ENCODE peak calls at places on chromosomes 16 and 17, in four cellular contexts. D is mammary epithelial cell, G is endodermal cell, O is IMR-90. U is an unnamed sample.

GRCh38 chr17:44916781-44917241 is 1.5 kb upstream of the GFAP start:
- DNase-seq in D (peak; percentile 37), G (peak; percentile 52), O (peak; percentile 25), U (peak; percentile 92)

GRCh38 chr17:73348018-73348823 is 36.4 kb upstream of the CDC42EP4 start:
- DNase-seq in G (peak; percentile 90), D (no peak), O (no peak), U (no peak)

GRCh38 chr17:3950584-3950983 is 13.7 kb downstream of the ATP2A3 start:
- DNase-seq in D (no peak), G (no peak), O (no peak), U (peak; percentile 71)

GRCh38 chr17:81465912-81466311 is 46.7 kb downstream of the ACTG1 start:
- DNase-seq in O (no peak), D (no peak), G (no peak), U (no peak)

GRCh38 chr17:29032798-29033197 is 10.1 kb upstream of the PIPOX start:
- DNase-seq in D (no peak), O (no peak), G (peak; percentile 94), U (no peak)

GRCh38 chr16:75027520-75028300 is 28.9 kb downstream of the ZNRF1 start:
- DNase-seq in G (no peak), D (no peak), O (peak; percentile 31), U (no peak)

GRCh38 chr16:27242868-27243590 is 25.5 kb downstream of the NSMCE1 start:
- DNase-seq in G (peak; percentile 53), D (no peak), O (peak; percentile 98), U (peak; percentile 77)

GRCh38 chr16:89764711-89765201 is 43.4 kb downstream of the ZNF276 start:
- DNase-seq in D (no peak), G (no peak), O (no peak), U (no peak)

GRCh38 chr16:77938913-77939312 is 83.4 kb upstream of the CLEC3A start:
- DNase-seq in D (no peak), G (no peak), O (no peak), U (no peak)

GRCh38 chr17:27540300-27541105 is 84.3 kb downstream of the KSR1 start:
- DNase-seq in D (peak; percentile 49), O (peak; percentile 100), G (peak; percentile 92), U (peak; percentile 93)

GRCh38 chr17:70295329-70295728 is 126.0 kb downstream of the KCNJ2 start:
- DNase-seq in D (no peak), O (no peak), G (no peak), U (no peak)

GRCh38 chr17:45332989-45333701 is 16.3 kb upstream of the MAP3K14 start:
- DNase-seq in G (peak; percentile 51), O (no peak), D (no peak), U (no peak)

GRCh38 chr17:5892897-5893656 is 177.1 kb upstream of the WSCD1 start:
- DNase-seq in O (no peak), D (no peak), G (no peak), U (no peak)

GRCh38 chr17:57679906-57680695 is 65.0 kb downstream of the CCDC182 start:
- DNase-seq in D (no peak), O (no peak), G (peak; percentile 29), U (no peak)

GRCh38 chr17:82973456-82974135 is 105.8 kb upstream of the METRNL start:
- DNase-seq in G (peak; percentile 44), D (no peak), O (no peak), U (no peak)

GRCh38 chr16:2284001-2284770 is 16.3 kb upstream of the RNPS1 start:
- DNase-seq in G (no peak), D (no peak), O (no peak), U (no peak)

GRCh38 chr17:43556292-43556691 is 10.2 kb upstream of the ETV4 start:
- DNase-seq in D (peak; percentile 77), G (peak; percentile 55), O (peak; percentile 29), U (no peak)

GRCh38 chr17:19313066-19313745 is 49.3 kb downstream of the B9D1 start:
- DNase-seq in D (no peak), O (no peak), G (no peak), U (no peak)
- H3K9ac ChIP-seq in D (no peak overlapping the region), O (no peak overlapping the region), G (no peak overlapping the region), U (no peak overlapping the region)

GRCh38 chr17:8162997-8163977 is 539 bp upstream of the VAMP2 start:
- DNase-seq in G (peak; percentile 93), O (no peak), D (no peak), U (peak; percentile 84)

GRCh38 chr17:8160224-8160577 is 2.5 kb downstream of the VAMP2 start:
- DNase-seq in D (no peak), G (peak; percentile 36), O (no peak), U (no peak)

GRCh38 chr17:8160741-8161221 is 2.0 kb downstream of the VAMP2 start:
- DNase-seq in G (peak; percentile 35), D (no peak), O (no peak), U (peak; percentile 27)

GRCh38 chr17:8162232-8162996 is at the start of gene VAMP2:
- DNase-seq in D (peak; percentile 66), O (peak; percentile 50), G (peak; percentile 91), U (peak; percentile 96)

GRCh38 chr17:8161289-8162231 is 1.2 kb downstream of the VAMP2 start:
- DNase-seq in O (no peak), G (no peak), D (no peak), U (peak; percentile 74)
- H3K4me1 ChIP-seq in O (peaks cover 28% of the 10 kb centered on the region), G (peaks cover 15% of the 10 kb centered on the region), D (peaks cover 37% of the 10 kb centered on the region), U (peaks cover 22% of the 10 kb centered on the region)

GRCh38 chr16:67549240-67549639 is 13.1 kb upstream of the CTCF start:
- DNase-seq in D (no peak), G (no peak), O (no peak), U (peak; percentile 6)
- H3K9ac ChIP-seq in D (no peak overlapping the region), G (no peak overlapping the region), O (no peak overlapping the region), U (no peak overlapping the region)

DNA sequence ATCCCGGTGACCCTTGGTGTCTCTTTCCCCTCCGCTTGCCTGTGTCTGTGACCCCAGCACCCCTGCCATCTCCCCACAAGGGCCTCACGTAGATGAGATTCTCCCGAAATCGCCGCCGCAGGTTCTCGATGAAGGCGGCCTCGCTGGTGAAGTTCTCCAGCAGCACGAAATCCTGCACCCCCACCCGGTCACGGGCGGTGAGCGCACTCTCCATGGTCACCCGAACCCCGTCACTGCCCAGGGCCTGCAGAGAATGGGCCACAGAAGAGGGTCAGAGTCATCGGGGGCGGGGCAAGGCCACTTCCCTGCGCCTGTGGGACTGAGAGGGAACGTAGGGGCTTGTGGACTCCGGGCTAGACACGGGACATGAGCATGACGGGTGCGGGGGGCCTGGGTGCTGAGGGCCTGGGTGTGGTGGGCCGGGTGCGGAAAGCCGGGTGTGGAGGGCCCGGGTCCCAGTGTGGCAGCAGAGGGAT is 8.4 kb downstream of the MYO1C start:
- DNase-seq in G (no peak), D (no peak), O (no peak), U (peak; percentile 81)
- H3K4me1 ChIP-seq in G (peaks cover 4% of the 10 kb centered on the region), D (peaks cover 31% of the 10 kb centered on the region), O (peaks cover 19% of the 10 kb centered on the region), U (peaks cover 18% of the 10 kb centered on the region)

GRCh38 chr16:81798311-81799137 is 19.4 kb downstream of the PLCG2 start:
- DNase-seq in D (no peak), G (no peak), O (no peak), U (no peak)
- H3K9ac ChIP-seq in D (no peak overlapping the region), G (no peak overlapping the region), O (no peak overlapping the region), U (peak overlapping the region; percentile 55)

GRCh38 chr16:20901068-20901440 is 483 bp downstream of the LYRM1 start:
- DNase-seq in G (no peak), D (no peak), O (no peak), U (no peak)

GRCh38 chr16:20897897-20898296 is 2.3 kb downstream of the DCUN1D3 start:
- DNase-seq in D (no peak), G (no peak), O (peak; percentile 7), U (no peak)

GRCh38 chr16:20898938-20899502 is 1.1 kb downstream of the DCUN1D3 start:
- DNase-seq in O (peak; percentile 86), D (peak; percentile 60), G (no peak), U (no peak)

GRCh38 chr16:20900299-20901067 is at the start of the genes DCUN1D3 and LYRM1:
- DNase-seq in O (peak; percentile 100), D (peak; percentile 98), G (peak; percentile 99), U (peak; percentile 99)

DNA sequence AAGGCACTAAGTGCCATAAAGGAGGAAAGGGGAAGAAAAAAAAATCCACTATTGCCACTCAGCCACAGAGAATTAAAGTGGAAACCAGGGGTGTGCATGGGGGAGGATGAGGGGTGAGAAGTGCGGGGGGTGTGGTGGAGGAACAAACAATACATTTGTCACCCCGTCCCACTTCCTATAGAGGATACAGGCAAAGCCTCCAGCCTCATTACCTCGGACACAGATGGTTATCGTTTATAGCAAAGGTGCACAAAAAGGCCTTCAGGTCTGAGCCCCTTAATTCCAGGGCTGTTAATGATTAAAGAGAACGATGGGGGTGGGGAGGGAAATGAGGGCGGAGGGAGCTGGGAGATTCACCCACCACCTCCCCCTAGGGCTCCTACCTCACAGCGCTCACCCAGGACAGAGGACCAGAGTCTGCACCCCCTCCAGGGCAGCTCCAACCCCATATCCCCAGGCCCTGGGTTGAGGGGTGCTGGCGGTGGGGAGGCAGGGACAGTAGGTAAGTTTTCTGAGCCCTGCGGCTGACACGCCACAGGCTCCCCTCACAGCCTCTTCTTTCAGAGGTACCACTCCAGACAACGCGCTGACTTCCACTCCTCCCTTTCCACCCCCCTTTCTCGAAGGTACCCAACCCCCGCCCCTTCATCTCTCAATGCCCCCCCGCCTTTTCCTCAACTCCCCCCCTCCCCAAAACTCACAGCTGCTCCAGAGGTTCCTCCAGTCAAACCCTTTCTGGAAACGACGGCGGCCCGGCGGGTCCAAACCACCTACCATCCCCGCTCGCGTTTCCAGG is 457 bp downstream of the DCUN1D3 start:
- DNase-seq in O (no peak), G (no peak), D (no peak), U (peak; percentile 86)
- H3K4me1 ChIP-seq in O (peaks cover 10% of the 10 kb centered on the region), G (peaks cover 5% of the 10 kb centered on the region), D (peaks cover 54% of the 10 kb centered on the region), U (peaks cover 9% of the 10 kb centered on the region)

DNA sequence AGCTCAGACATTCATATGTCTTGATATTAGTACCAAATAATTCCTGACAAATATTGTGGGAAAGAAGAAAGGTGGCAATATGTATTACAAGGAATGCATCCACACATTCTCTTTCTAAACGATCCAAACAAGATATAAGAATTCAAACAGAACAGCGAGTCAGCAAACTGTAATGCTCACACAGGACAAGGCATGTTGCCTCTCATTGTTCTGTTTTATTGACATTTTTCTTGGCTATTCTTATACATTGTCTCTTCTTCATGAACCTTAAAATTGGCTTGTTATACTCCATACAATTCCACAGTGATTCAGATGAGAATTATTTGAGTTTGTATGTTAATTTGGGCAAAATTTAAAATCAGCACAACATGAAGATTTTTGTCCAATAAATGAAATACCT is 189.1 kb downstream of the HS3ST3B1 start:
- DNase-seq in O (no peak), D (peak; percentile 8), G (no peak), U (no peak)
- H3K9ac ChIP-seq in O (no peak overlapping the region), D (no peak overlapping the region), G (no peak overlapping the region), U (no peak overlapping the region)